ENCODE peak calls at places on chromosomes 11 and 22, in six cellular contexts. B is PC-3, X is cardiac fibroblast, V is HFF-Myc, F is choroid plexus epithelial cell, C is brain microvascular endothelial cell. Z is an unnamed sample.

GRCh38 chr22:50275181-50276055 is 5.2 kb upstream of the MAPK11 start:
- DNase-seq in B (no peak), X (no peak), V (no peak), F (no peak), C (no peak), Z (no peak)

GRCh38 chr11:82782825-82783374 is 49.2 kb upstream of the FAM181B start:
- DNase-seq in B (no peak), X (no peak), V (no peak), F (no peak), C (no peak), Z (no peak)

GRCh38 chr22:48477031-48477721 is 1350.5 kb downstream of the BRD1 start:
- DNase-seq in B (no peak), X (no peak), V (no peak), F (no peak), C (no peak), Z (no peak)

GRCh38 chr11:106172389-106172991 is 95.0 kb downstream of the AASDHPPT start:
- DNase-seq in B (peak; percentile 38), X (no peak), V (peak; percentile 76), F (peak; percentile 18), C (no peak), Z (peak; percentile 44)

GRCh38 chr11:85889676-85890579 is 34.7 kb downstream of the CCDC83 start:
- DNase-seq in B (peak; percentile 97), X (peak; percentile 82), V (no peak), F (peak; percentile 84), C (peak; percentile 72), Z (peak; percentile 71)

GRCh38 chr11:117565709-117566108 is 231.3 kb downstream of the DSCAML1 start:
- DNase-seq in B (no peak), X (no peak), V (no peak), F (no peak), C (no peak), Z (no peak)

GRCh38 chr11:17972987-17973386 is 39.9 kb downstream of the SERGEF start:
- DNase-seq in B (peak; percentile 35), X (peak; percentile 76), V (peak; percentile 89), F (peak; percentile 88), C (peak; percentile 59), Z (peak; percentile 87)

GRCh38 chr22:11042116-11042515 is 4485.9 kb upstream of the OR11H1 start:
- DNase-seq in B (no peak), X (no peak), V (no peak), F (no peak), C (no peak), Z (no peak)

GRCh38 chr22:20542736-20543135 is 35.3 kb downstream of the MED15 start:
- DNase-seq in B (no peak), X (no peak), V (no peak), F (no peak), C (no peak), Z (no peak)

GRCh38 chr11:20050551-20051333 is 109.5 kb downstream of the DBX1 start:
- DNase-seq in B (no peak), X (no peak), V (no peak), F (peak; percentile 64), C (no peak), Z (no peak)

GRCh38 chr11:48109046-48109666 is 107.5 kb upstream of the OR4B1 start:
- DNase-seq in B (peak; percentile 69), X (peak; percentile 72), V (no peak), F (peak; percentile 80), C (no peak), Z (peak; percentile 55)

GRCh38 chr11:26229270-26229669 is 102.7 kb upstream of the ANO3 start:
- DNase-seq in B (peak; percentile 73), X (peak; percentile 99), V (peak; percentile 51), F (peak; percentile 95), C (peak; percentile 84), Z (peak; percentile 87)

GRCh38 chr11:43765194-43765593 is 84.7 kb downstream of the HSD17B12 start:
- DNase-seq in B (no peak), X (peak; percentile 1), V (no peak), F (no peak), C (no peak), Z (no peak)

GRCh38 chr11:95739526-95739925 is 50.1 kb downstream of the FAM76B start:
- DNase-seq in B (no peak), X (no peak), V (no peak), F (no peak), C (no peak), Z (no peak)

GRCh38 chr11:95736268-95737208 is 53.0 kb downstream of the FAM76B start:
- DNase-seq in B (no peak), X (no peak), V (no peak), F (no peak), C (no peak), Z (peak; percentile 16)

GRCh38 chr11:95734009-95734572 is 55.5 kb downstream of the FAM76B start:
- DNase-seq in B (no peak), X (no peak), V (no peak), F (no peak), C (no peak), Z (no peak)

DNA sequence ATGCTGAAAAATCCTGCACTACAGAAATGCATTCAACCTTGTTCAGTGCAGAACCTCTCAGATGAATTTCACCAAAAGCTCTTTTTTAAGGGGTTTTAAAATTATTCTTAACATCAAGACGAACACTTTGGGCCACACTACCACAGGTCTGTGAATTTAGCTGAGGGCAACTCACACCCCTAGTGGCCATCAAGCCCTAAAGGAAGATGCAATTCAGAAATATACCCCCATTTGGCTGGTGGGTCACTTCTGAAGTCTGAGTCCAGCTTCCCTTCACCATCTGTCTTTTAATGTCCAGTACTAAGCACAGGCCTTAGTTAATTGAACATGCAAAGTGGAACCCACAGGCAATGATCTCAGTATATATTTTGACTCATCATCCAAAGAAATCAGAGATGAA is 50.5 kb downstream of the FAM76B start:
- DNase-seq in B (no peak), X (no peak), V (no peak), F (no peak), C (no peak), Z (no peak)
- TF ChIP-seq CTCF in B (peak; percentile 46), X (no peak), V (peak; percentile 21), F (peak; percentile 25), C (peak; percentile 54), Z (no peak)

DNA sequence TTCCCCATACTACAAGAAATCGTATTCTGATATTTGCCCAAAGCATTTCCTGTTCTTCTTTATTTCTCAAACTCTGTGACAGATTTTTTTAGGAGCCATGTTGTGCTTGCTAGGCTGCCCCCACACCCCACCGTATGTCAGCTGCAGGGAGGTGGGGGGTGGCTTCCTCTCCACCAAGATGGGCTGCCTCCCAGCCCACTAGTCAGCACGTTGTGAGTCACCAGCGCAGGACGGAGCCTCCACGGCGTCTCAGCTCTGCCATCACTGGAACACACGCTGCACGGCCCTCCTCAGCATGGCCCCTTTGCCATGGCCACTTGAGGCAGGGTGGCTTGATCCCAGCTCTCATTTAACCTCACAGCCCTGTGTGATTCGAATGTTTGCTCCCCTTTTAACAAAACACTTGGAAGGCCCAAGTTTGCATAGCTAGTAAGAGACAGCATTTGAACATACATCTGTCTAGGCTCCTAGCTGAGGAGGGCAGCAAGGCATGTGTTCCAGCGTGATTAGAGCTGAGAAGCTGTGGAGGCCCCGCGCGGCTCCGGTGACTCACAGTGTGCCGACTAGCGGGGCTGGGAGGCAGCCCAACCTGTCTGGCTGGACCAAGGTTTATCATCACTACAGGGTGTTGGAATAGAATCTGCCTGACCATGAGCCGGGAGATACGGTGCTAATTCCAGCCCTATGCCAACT is 180.7 kb upstream of the NCAM1 start:
- DNase-seq in B (peak; percentile 58), X (peak; percentile 41), V (no peak), F (no peak), C (no peak), Z (no peak)
- H3K4me3 ChIP-seq in B (no peak overlapping the region), X (no peak overlapping the region), V (no peak overlapping the region), F (no peak overlapping the region), C (no peak overlapping the region), Z (no peak overlapping the region)

DNA sequence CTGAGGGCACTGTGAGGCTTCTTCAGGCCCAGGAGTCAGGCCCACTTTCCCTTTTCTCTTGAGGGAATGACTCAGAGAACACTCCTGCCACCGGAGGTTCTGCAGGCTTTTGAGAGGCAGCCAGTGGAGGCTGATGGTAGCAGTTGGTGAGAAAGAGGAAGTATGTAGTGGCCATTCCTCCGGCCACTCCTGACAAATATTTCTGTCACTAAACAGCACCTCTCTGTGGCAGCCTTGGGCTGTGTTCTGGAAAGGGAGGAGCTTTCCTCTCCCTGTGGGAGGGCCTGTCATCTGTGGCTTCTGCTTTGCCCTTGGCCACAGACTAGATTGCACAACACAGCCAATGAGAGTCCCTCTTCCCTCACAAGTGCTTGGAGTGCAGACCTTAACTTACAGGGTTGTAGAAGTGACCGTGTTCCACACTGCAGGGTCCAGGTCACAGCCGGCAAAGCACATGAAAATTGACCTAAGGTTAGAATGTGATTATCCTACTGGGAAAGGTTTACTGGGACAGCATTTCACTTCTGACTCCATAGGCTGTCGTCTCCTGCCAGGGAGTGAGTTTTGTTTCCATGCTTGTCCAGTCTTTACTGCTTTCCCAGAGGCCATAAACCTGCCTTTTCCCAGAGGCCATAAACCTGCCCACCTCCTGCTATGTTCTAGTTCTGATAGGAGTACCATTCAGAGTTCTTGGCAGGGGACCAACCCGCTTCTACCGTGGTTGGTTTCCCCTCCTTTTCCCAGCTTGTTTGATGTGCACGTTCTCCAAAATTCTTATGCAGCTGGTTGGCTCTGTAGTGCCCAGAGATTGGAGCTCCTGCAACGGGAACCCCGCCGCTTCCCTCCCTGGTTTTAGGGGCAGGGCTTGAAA is 33.3 kb downstream of the MARK2 start:
- DNase-seq in B (peak; percentile 99), X (peak; percentile 96), V (peak; percentile 72), F (peak; percentile 86), C (peak; percentile 87), Z (peak; percentile 95)
- TF ChIP-seq CTCF in B (peak; percentile 78), X (peak; percentile 39), V (peak; percentile 18), F (peak; percentile 43), C (peak; percentile 62), Z (peak; percentile 40)

GRCh38 chr11:77071077-77071476 is 4.3 kb downstream of the CAPN5 start:
- DNase-seq in B (no peak), X (no peak), V (no peak), F (no peak), C (no peak), Z (no peak)

GRCh38 chr11:77071671-77072605 is 5.2 kb downstream of the CAPN5 start:
- DNase-seq in B (no peak), X (peak; percentile 22), V (no peak), F (peak; percentile 24), C (peak; percentile 7), Z (no peak)

GRCh38 chr11:77073328-77074001 is 6.7 kb downstream of the CAPN5 start:
- DNase-seq in B (peak; percentile 75), X (peak; percentile 97), V (peak; percentile 76), F (peak; percentile 98), C (peak; percentile 88), Z (peak; percentile 98)

GRCh38 chr11:77074205-77074604 is 7.4 kb downstream of the CAPN5 start:
- DNase-seq in B (no peak), X (no peak), V (no peak), F (no peak), C (no peak), Z (no peak)

GRCh38 chr11:77072851-77073327 is 6.1 kb downstream of the CAPN5 start:
- DNase-seq in B (no peak), X (no peak), V (no peak), F (no peak), C (no peak), Z (no peak)
- H3K4me3 ChIP-seq in B (no peak overlapping the region), X (no peak overlapping the region), V (no peak overlapping the region), F (no peak overlapping the region), C (no peak overlapping the region), Z (no peak overlapping the region)

GRCh38 chr22:46568102-46568809 is 30.8 kb upstream of the CELSR1 start:
- DNase-seq in B (no peak), X (no peak), V (no peak), F (no peak), C (no peak), Z (no peak)
- TF ChIP-seq CTCF in B (no peak), X (no peak), V (no peak), F (peak; percentile 16), C (peak; percentile 17), Z (no peak)

GRCh38 chr11:86972734-86973133 is 17.5 kb upstream of the FZD4 start:
- DNase-seq in B (no peak), X (no peak), V (no peak), F (no peak), C (no peak), Z (no peak)
- H3K4me3 ChIP-seq in B (no peak overlapping the region), X (no peak overlapping the region), V (no peak overlapping the region), F (no peak overlapping the region), C (no peak overlapping the region), Z (no peak overlapping the region)

Z was measured in fibroblast of villous mesenchyme.